ENCODE peak calls at places on chromosomes 11 and 22, in seven cellular contexts. A, E, K, R, S, N and O are unnamed samples.

GRCh38 chr11:129315781-129316579 is 59.7 kb upstream of the BARX2 start:
- DNase-seq in E (no peak), R (no peak), N (no peak), S (no peak), K (peak), A (no peak), O (no peak)

GRCh38 chr11:44928144-44928543 is 22.5 kb downstream of the TP53I11 start:
- DNase-seq in N (no peak), R (no peak), K (no peak), A (no peak), E (no peak), S (no peak), O (no peak)

GRCh38 chr22:49340406-49340805 is 487.3 kb downstream of the BRD1 start:
- DNase-seq in E (no peak), R (no peak), K (no peak), A (no peak), S (no peak), N (no peak), O (no peak)

GRCh38 chr11:73931039-73931645 is 19.7 kb upstream of the DNAJB13 start:
- DNase-seq in N (peak), E (peak), A (no peak), R (no peak), S (no peak), K (no peak), O (peak)

GRCh38 chr22:42347281-42347824 is 76.9 kb upstream of the TCF20 start:
- DNase-seq in R (no peak), N (no peak), K (no peak), S (no peak), A (no peak), E (no peak), O (no peak)

GRCh38 chr11:110362916-110363574 is 66.6 kb upstream of the RDX start:
- DNase-seq in N (peak), K (peak), R (no peak), A (no peak), E (peak), S (no peak), O (no peak)

GRCh38 chr11:116384407-116384806 is 388.4 kb downstream of the BUD13 start:
- DNase-seq in A (no peak), E (no peak), K (no peak), N (no peak), R (no peak), S (no peak), O (no peak)

GRCh38 chr11:78419327-78419726 is 1.7 kb upstream of the GAB2 start:
- DNase-seq in E (peak), A (peak), R (no peak), N (peak), S (peak), K (no peak), O (no peak)

GRCh38 chr11:69280994-69281393 is 13.0 kb upstream of the MYEOV start:
- DNase-seq in A (no peak), N (peak), R (no peak), S (no peak), K (no peak), E (peak), O (no peak)

GRCh38 chr11:65210361-65210731 is 28.6 kb downstream of the CAPN1 start:
- DNase-seq in A (no peak), R (no peak), N (no peak), E (no peak), S (no peak), K (no peak), O (no peak)

GRCh38 chr22:36577019-36577418 is 48.1 kb upstream of the EIF3D start:
- DNase-seq in N (peak), E (peak), A (no peak), R (no peak), S (no peak), K (no peak), O (no peak)

GRCh38 chr22:50520826-50521453 is 4.5 kb downstream of the SCO2 start:
- DNase-seq in A (no peak), S (no peak), R (no peak), K (no peak), E (no peak), N (no peak), O (no peak)